ENCODE peak calls at places on chromosomes 13 and 19, in eight cellular contexts. M is fibroblast of lung, C is upper lobe of right lung, D is heart left ventricle, P is heart right ventricle, H is OCI-LY7, V is breast epithelium, A is lower lobe of right lung. N is an unnamed sample. For H3K4me1, the result is how much of the 10 kb centered on the place peaks cover.

GRCh38 chr19:6383188-6383587 is 7.5 kb upstream of the PSPN start:
- DNase-seq in M (no peak), C (no peak), D (no peak), P (no peak), H (no peak), V (no peak), A (no peak), N (no peak)

GRCh38 chr19:35006342-35006998 is 6.3 kb downstream of the GRAMD1A start:
- DNase-seq in M (peak), C (no peak), D (peak), P (no peak), H (no peak), V (no peak), A (peak), N (peak)

GRCh38 chr19:15412832-15413231 is 6.0 kb downstream of the AKAP8L start:
- DNase-seq in M (no peak), C (no peak), D (no peak), P (no peak), H (no peak), V (no peak), A (no peak), N (no peak)

GRCh38 chr13:94073006-94073744 is 406.3 kb downstream of the DCT start:
- DNase-seq in M (peak), C (no peak), D (no peak), P (no peak), H (no peak), V (no peak), A (no peak), N (no peak)

GRCh38 chr19:17755977-17756670 is 4.8 kb downstream of the FCHO1 start:
- DNase-seq in M (peak), C (no peak), D (peak), P (no peak), H (peak), V (no peak), A (no peak), N (peak)

GRCh38 chr13:48126944-48127814 is 32.3 kb upstream of the MED4 start:
- DNase-seq in M (peak), C (no peak), D (peak), P (peak), H (peak), V (no peak), A (no peak), N (no peak)

GRCh38 chr13:93861818-93862217 is 617.7 kb downstream of the DCT start:
- DNase-seq in M (peak), C (no peak), D (no peak), P (no peak), H (no peak), V (no peak), A (no peak), N (no peak)

GRCh38 chr19:5628470-5628869 is 5.6 kb downstream of the SAFB start:
- DNase-seq in M (peak), C (no peak), D (no peak), P (no peak), H (no peak), V (no peak), A (no peak), N (no peak)

GRCh38 chr19:30689474-30689873 is 317.3 kb downstream of the ZNF536 start:
- DNase-seq in M (no peak), C (no peak), D (no peak), P (no peak), H (no peak), V (no peak), A (no peak), N (no peak)

GRCh38 chr19:41175825-41176734 is 16.9 kb upstream of the CYP2S1 start:
- DNase-seq in M (peak), C (peak), D (peak), P (no peak), H (peak), V (no peak), A (peak), N (no peak)

GRCh38 chr19:9883231-9883758 is 48.2 kb downstream of the PIN1 start:
- DNase-seq in M (no peak), C (no peak), D (no peak), P (no peak), H (no peak), V (no peak), A (no peak), N (no peak)

GRCh38 chr19:44757735-44758505 is 9.4 kb downstream of the BCL3 start:
- DNase-seq in M (peak), C (peak), D (peak), P (peak), H (no peak), V (no peak), A (peak), N (peak)

GRCh38 chr19:35936738-35937268 is 629 bp downstream of the LRFN3 start:
- DNase-seq in M (no peak), C (no peak), D (peak), P (no peak), H (no peak), V (no peak), A (no peak), N (no peak)

GRCh38 chr13:46339035-46339666 is 47.9 kb downstream of the RUBCNL start:
- DNase-seq in M (peak), C (no peak), D (peak), P (peak), H (no peak), V (no peak), A (peak), N (no peak)

GRCh38 chr19:28737021-28737525 is 475.9 kb downstream of the UQCRFS1 start:
- DNase-seq in M (peak), C (no peak), D (no peak), P (no peak), H (peak), V (no peak), A (no peak), N (no peak)

GRCh38 chr19:23283925-23284324 is 33.7 kb upstream of the ZNF724 start:
- DNase-seq in M (peak), C (no peak), D (peak), P (peak), H (peak), V (peak), A (peak), N (peak)

GRCh38 chr13:63393112-63393511 is 1977.5 kb upstream of the PCDH20 start:
- DNase-seq in M (no peak), C (no peak), D (no peak), P (no peak), H (no peak), V (no peak), A (no peak), N (no peak)
- H3K4me1 ChIP-seq in M (under half), C (under half), D (under half), P (under half), H (under half), V (under half), A (under half), N (under half)

GRCh38 chr19:47027586-47028371 is 8.1 kb downstream of the NPAS1 start:
- DNase-seq in M (no peak), C (no peak), D (no peak), P (no peak), H (no peak), V (no peak), A (no peak), N (no peak)
- TF ChIP-seq CTCF in M (no peak), C (no peak), D (no peak), P (no peak), H (no peak), V (no peak), A (no peak), N (no peak)

DNA sequence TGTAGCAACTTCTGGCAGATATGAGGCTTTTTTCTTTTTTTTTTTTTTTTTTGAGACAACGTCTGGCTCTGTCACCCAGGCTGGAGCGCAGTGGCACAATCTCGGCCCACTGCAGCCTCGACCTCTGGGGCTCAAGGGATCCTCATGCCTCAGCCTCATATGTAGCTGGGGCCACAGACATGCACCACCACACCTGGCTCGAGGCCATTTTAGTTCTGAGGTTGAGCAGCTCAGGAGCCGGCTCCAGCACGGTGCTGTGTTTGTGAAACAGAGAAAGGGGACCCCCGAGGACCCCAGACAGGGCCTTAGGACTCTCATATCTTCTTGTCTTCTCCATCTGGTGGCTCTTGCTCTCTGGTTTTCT is 3.4 kb upstream of the FLT3LG start:
- DNase-seq in M (no peak), C (no peak), D (no peak), P (no peak), H (no peak), V (no peak), A (no peak), N (no peak)
- H3K4me1 ChIP-seq in M (under half), C (under half), D (under half), P (under half), H (under half), V (under half), A (under half), N (under half)

GRCh38 chr19:2201473-2202148 is 34.5 kb downstream of the PLEKHJ1 start:
- DNase-seq in M (no peak), C (no peak), D (no peak), P (no peak), H (no peak), V (no peak), A (no peak), N (no peak)

GRCh38 chr19:2199215-2199614 is 35.5 kb downstream of the DOT1L start:
- DNase-seq in M (no peak), C (no peak), D (no peak), P (no peak), H (no peak), V (no peak), A (no peak), N (no peak)

GRCh38 chr19:2198317-2198716 is 34.6 kb downstream of the DOT1L start:
- DNase-seq in M (no peak), C (no peak), D (no peak), P (no peak), H (no peak), V (no peak), A (no peak), N (no peak)

GRCh38 chr19:2199861-2200623 is 36.1 kb downstream of the PLEKHJ1 start:
- DNase-seq in M (no peak), C (no peak), D (no peak), P (no peak), H (no peak), V (no peak), A (no peak), N (no peak)

GRCh38 chr19:2202366-2202765 is 33.8 kb downstream of the PLEKHJ1 start:
- DNase-seq in M (no peak), C (no peak), D (no peak), P (no peak), H (no peak), V (no peak), A (no peak), N (no peak)
- TF ChIP-seq CTCF in M (no peak), C (no peak), D (no peak), P (no peak), H (no peak), V (no peak), A (no peak), N (no peak)